ENCODE peak calls at places on chromosome 13, in six cellular contexts. D is endothelial cell, S is fibroblast of mammary gland, R is ovary, N is tibial artery, E is type B pancreatic cell. M is an unnamed sample.

GRCh38 chr13:86464193-86464592 is 665.0 kb upstream of the SLITRK6 start:
- DNase-seq in N (no peak), R (no peak), S (no peak), E (no peak), D (no peak), M (no peak)

GRCh38 chr13:27961227-27962085 is 7.7 kb downstream of the CDX2 start:
- DNase-seq in R (no peak), E (peak), S (no peak), D (peak), N (no peak), M (peak)

GRCh38 chr13:24071423-24072075 is 89.0 kb upstream of the SPATA13 start:
- DNase-seq in R (no peak), N (no peak), S (peak), E (no peak), D (no peak), M (no peak)

GRCh38 chr13:95524270-95524901 is 28.1 kb upstream of the CLDN10 start:
- DNase-seq in N (no peak), D (no peak), E (no peak), R (no peak), S (peak), M (no peak)

GRCh38 chr13:99384468-99384867 is 77.3 kb upstream of the GPR183 start:
- DNase-seq in D (no peak), R (no peak), E (no peak), N (no peak), S (no peak), M (no peak)

GRCh38 chr13:94658926-94659649 is 53.3 kb downstream of the SOX21 start:
- DNase-seq in R (no peak), S (peak), E (no peak), N (no peak), D (no peak), M (no peak)

GRCh38 chr13:74316531-74316930 is 182.3 kb upstream of the KLF12 start:
- DNase-seq in E (no peak), R (no peak), N (no peak), S (no peak), D (no peak), M (no peak)

GRCh38 chr13:23953860-23954512 is 56.7 kb upstream of the C1QTNF9B start:
- DNase-seq in E (no peak), S (no peak), R (no peak), N (no peak), D (no peak), M (no peak)

GRCh38 chr13:30835442-30835841 is 70.6 kb upstream of the MEDAG start:
- DNase-seq in S (no peak), N (no peak), E (no peak), D (no peak), R (peak), M (no peak)

GRCh38 chr13:77650409-77650808 is 47.1 kb upstream of the SLAIN1 start:
- DNase-seq in D (no peak), S (no peak), E (no peak), R (no peak), N (no peak), M (no peak)

GRCh38 chr13:73065665-73066350 is 7.0 kb downstream of the KLF5 start:
- DNase-seq in E (no peak), R (no peak), D (no peak), S (no peak), N (no peak), M (no peak)

GRCh38 chr13:42392180-42392579 is 120.2 kb downstream of the AKAP11 start:
- DNase-seq in E (no peak), R (no peak), N (no peak), D (no peak), S (no peak), M (no peak)

GRCh38 chr13:109315481-109315880 is 470.9 kb downstream of the IRS2 start:
- DNase-seq in E (no peak), N (no peak), R (no peak), D (no peak), S (no peak), M (no peak)

GRCh38 chr13:25659091-25659502 is 287.3 kb downstream of the ATP8A2 start:
- DNase-seq in R (no peak), N (no peak), S (no peak), E (no peak), D (no peak), M (no peak)

GRCh38 chr13:56864451-56864850 is 276.3 kb upstream of the PRR20A start:
- DNase-seq in E (no peak), R (no peak), D (no peak), S (no peak), N (no peak), M (no peak)

GRCh38 chr13:42612021-42612765 is 38.2 kb downstream of the TNFSF11 start:
- DNase-seq in N (no peak), E (no peak), D (no peak), R (no peak), S (peak), M (no peak)

GRCh38 chr13:34578471-34578870 is 363.6 kb upstream of the NBEA start:
- DNase-seq in E (no peak), D (no peak), N (no peak), S (peak), R (no peak), M (no peak)

GRCh38 chr13:109743706-109744453 is 42.5 kb downstream of the IRS2 start:
- DNase-seq in R (no peak), E (peak), S (peak), N (no peak), D (peak), M (no peak)

GRCh38 chr13:20127563-20128458 is 33.0 kb downstream of the GJA3 start:
- DNase-seq in R (peak), D (peak), S (peak), E (no peak), N (peak), M (peak)

GRCh38 chr13:45178349-45179142 is 22.3 kb downstream of the KCTD4 start:
- DNase-seq in N (no peak), R (no peak), S (peak), E (no peak), D (no peak), M (no peak)

GRCh38 chr13:104114111-104114510 is 1047.9 kb upstream of the SLC10A2 start:
- DNase-seq in N (no peak), R (no peak), S (no peak), D (no peak), E (no peak), M (no peak)

GRCh38 chr13:28411859-28412353 is 83.0 kb downstream of the FLT1 start:
- DNase-seq in N (no peak), D (no peak), S (no peak), R (no peak), E (no peak), M (no peak)

GRCh38 chr13:94201022-94201421 is 278.5 kb downstream of the DCT start:
- DNase-seq in N (no peak), S (no peak), E (no peak), R (no peak), D (no peak), M (no peak)

GRCh38 chr13:75178436-75178835 is 303.5 kb downstream of the TBC1D4 start:
- DNase-seq in S (no peak), N (no peak), E (no peak), R (no peak), D (no peak), M (no peak)

GRCh38 chr13:23558675-23559536 is 11.3 kb upstream of the TNFRSF19 start:
- DNase-seq in R (peak), D (no peak), S (peak), E (no peak), N (no peak), M (peak)

GRCh38 chr13:66343224-66343828 is 886.8 kb downstream of the PCDH9 start:
- DNase-seq in S (no peak), R (no peak), N (no peak), E (no peak), D (no peak), M (no peak)

DNA sequence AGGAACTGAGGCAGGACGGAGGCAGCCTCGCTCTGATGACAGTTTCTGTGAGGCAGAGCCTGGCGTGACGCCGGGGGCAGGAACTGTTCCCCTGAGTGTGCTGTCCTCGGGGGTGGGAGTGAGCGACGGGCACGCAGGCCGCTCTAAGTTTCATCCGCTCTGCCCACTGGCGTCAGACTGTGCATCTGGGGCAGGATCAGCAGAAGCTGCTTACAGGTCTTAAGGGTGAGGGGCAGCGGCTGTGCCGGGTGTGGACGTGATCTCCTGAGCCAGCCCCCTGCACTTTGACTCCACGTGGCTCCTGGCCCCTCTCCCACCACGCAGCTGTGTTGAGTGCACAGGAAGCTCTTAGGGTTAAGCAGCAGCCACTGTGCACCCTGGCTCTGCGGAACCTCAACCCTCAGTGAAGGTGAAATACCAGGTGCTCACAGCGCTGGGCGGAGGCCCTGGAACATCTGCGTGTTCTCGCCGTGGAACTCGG is 1.5 kb downstream of the GRK1 start:
- DNase-seq in D (no peak), R (peak), N (peak), S (no peak), E (peak), M (no peak)
- TF ChIP-seq CTCF in D (no peak), R (no peak), N (no peak), S (no peak), E (no peak), M (no peak)

DNA sequence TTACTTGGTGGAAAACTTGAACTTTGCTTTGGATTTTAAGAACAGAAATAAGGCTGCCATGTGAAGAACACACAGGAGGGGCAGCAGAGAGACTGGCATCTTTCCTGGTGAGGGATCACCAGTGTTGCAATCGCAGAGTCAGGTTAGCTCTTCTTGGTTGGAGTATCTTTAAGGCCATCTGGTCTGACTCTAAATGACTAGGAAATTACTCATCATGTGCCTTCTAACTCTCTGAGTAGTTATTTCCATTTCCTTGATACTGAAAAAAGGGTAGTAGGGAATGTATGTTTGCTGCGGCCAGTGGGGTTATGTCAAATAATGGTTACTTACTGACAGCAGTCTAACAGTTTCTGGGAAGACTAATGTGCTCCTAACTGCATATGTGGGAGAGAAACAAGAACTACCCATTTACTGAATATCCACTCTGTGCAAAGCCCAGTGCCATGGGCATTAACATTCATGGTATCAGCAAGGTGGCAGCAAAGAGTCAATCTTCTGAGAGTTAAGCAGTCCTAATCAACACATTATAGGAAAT is 122.1 kb downstream of the COG6 start:
- DNase-seq in E (no peak), D (no peak), N (no peak), S (peak), R (no peak), M (no peak)
- TF ChIP-seq CTCF in E (peak), D (no peak), N (no peak), S (peak), R (no peak), M (peak)

GRCh38 chr13:111045170-111045569 is 69.9 kb upstream of the ARHGEF7 start:
- DNase-seq in E (no peak), S (no peak), D (no peak), R (no peak), N (no peak), M (no peak)

GRCh38 chr13:111044087-111044830 is 70.9 kb upstream of the ARHGEF7 start:
- DNase-seq in E (no peak), N (no peak), D (no peak), S (no peak), R (no peak), M (no peak)

GRCh38 chr13:111048387-111048786 is 66.7 kb upstream of the ARHGEF7 start:
- DNase-seq in N (no peak), S (no peak), D (no peak), R (no peak), E (no peak), M (no peak)

GRCh38 chr13:111047326-111047725 is 67.8 kb upstream of the ARHGEF7 start:
- DNase-seq in R (no peak), D (no peak), S (no peak), N (no peak), E (no peak), M (no peak)

DNA sequence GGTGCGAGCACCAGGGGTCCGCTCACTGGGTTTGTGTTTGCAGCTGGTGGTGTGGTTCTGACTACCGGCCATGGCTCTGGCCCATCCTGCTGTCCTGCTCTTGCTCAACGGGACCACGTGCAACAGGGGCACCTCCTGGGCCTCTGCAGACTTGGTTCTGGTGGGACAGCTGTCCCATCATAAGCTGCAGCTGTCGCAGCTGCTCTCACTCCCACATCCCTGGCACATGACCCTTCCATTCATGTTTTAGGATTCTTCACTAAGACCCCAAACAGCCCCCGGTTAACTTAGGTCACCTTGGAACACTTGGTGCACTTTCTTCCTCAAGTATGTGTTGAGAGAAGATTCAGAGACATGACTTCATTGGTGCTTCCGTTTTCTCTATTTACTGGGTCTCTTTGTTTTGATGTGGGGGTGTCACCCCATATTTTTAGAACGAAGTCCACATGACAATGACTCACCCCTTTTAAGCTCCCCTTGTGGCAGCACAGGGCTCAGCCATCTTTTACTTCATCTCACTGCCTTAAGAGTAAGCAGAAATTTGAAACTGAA is 68.4 kb upstream of the ARHGEF7 start:
- DNase-seq in N (no peak), D (no peak), R (no peak), S (peak), E (no peak), M (peak)
- TF ChIP-seq CTCF in N (peak), D (no peak), R (no peak), S (peak), E (peak), M (no peak)

GRCh38 chr13:33205224-33205623 is 80.3 kb downstream of the STARD13 start:
- DNase-seq in E (no peak), N (no peak), S (no peak), D (no peak), R (no peak), M (no peak)

GRCh38 chr13:33207616-33207964 is 78.0 kb downstream of the STARD13 start:
- DNase-seq in S (peak), R (no peak), E (no peak), N (no peak), D (no peak), M (no peak)

GRCh38 chr13:33206945-33207615 is 78.5 kb downstream of the STARD13 start:
- DNase-seq in S (no peak), N (no peak), E (no peak), D (no peak), R (no peak), M (no peak)

GRCh38 chr13:33205804-33206221 is 79.7 kb downstream of the STARD13 start:
- DNase-seq in R (no peak), N (peak), E (no peak), D (peak), S (peak), M (no peak)

DNA sequence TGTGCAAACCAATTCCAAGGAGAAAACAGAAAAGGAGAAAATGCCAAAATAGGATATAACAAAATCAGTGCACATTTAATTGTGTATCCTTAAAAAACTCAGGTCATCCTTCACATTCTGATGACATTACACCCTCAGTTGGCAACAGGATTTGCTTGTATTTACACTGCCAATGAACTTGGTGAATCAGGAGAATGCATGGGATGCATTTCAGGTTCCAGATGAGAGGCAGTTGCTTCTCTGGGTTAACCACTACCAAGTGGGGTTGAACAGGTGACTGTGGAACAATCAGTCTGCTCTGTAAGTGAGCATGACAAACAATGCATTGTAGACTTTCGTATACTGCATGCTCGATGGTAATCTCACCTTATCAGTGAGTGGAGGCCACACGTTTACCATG is 79.1 kb downstream of the STARD13 start:
- DNase-seq in E (no peak), S (peak), N (no peak), R (no peak), D (no peak), M (no peak)
- TF ChIP-seq CTCF in E (no peak), S (no peak), N (no peak), R (no peak), D (no peak), M (no peak)

GRCh38 chr13:49494645-49495044 is 1.1 kb upstream of the PHF11 start:
- DNase-seq in N (no peak), S (no peak), R (no peak), D (no peak), E (no peak), M (no peak)
- TF ChIP-seq CTCF in N (no peak), S (no peak), R (no peak), D (no peak), E (no peak), M (no peak)

GRCh38 chr13:39600766-39601165 is 2.2 kb downstream of the LHFPL6 start:
- DNase-seq in R (no peak), E (no peak), S (peak), D (peak), N (peak), M (no peak)
- TF ChIP-seq CTCF in R (no peak), E (peak), S (peak), D (no peak), N (peak), M (no peak)

GRCh38 chr13:92739306-92739818 is 487.2 kb upstream of the GPC6 start:
- DNase-seq in S (peak), D (no peak), E (no peak), N (no peak), R (no peak), M (no peak)
- TF ChIP-seq CTCF in S (no peak), D (no peak), E (no peak), N (no peak), R (no peak), M (no peak)

GRCh38 chr13:59948686-59949085 is 215.0 kb downstream of the DIAPH3 start:
- DNase-seq in N (no peak), R (no peak), S (no peak), E (no peak), D (no peak), M (no peak)

GRCh38 chr13:59946924-59947323 is 216.8 kb downstream of the DIAPH3 start:
- DNase-seq in S (peak), D (no peak), R (no peak), E (no peak), N (no peak), M (no peak)

GRCh38 chr13:59950201-59950730 is 213.5 kb downstream of the DIAPH3 start:
- DNase-seq in E (no peak), N (no peak), D (no peak), R (no peak), S (peak), M (no peak)

GRCh38 chr13:59951011-59951410 is 212.7 kb downstream of the DIAPH3 start:
- DNase-seq in S (no peak), E (no peak), D (no peak), R (no peak), N (no peak), M (no peak)
- TF ChIP-seq CTCF in S (no peak), E (no peak), D (no peak), R (no peak), N (no peak), M (no peak)

M was measured in GM20000.